ENCODE peak calls at places on chromosomes 13 and 19, in six cellular contexts. T is left ventricle myocardium inferior, Y is neuronal stem cell, K is heart right ventricle, M is ovary, B is IMR-90. F is an unnamed sample.

GRCh38 chr19:39843919-39844793 is 2.0 kb downstream of the FBL start:
- DNase-seq in B (peak; percentile 58), T (no peak), K (no peak), Y (no peak), M (no peak), F (no peak)

GRCh38 chr19:1112254-1113208 is 8.7 kb downstream of the GPX4 start:
- DNase-seq in B (no peak), T (no peak), Y (no peak), M (peak; percentile 89), K (no peak), F (no peak)

GRCh38 chr13:70353096-70353495 is 244.8 kb upstream of the KLHL1 start:
- DNase-seq in M (no peak), T (no peak), Y (no peak), K (no peak), B (no peak), F (no peak)

GRCh38 chr13:44347905-44348304 is 25.7 kb upstream of the SERP2 start:
- DNase-seq in Y (no peak), M (no peak), K (no peak), B (peak; percentile 33), T (no peak), F (no peak)

GRCh38 chr13:33355470-33355869 is 69.9 kb upstream of the STARD13 start:
- DNase-seq in Y (no peak), M (no peak), B (peak; percentile 55), T (no peak), K (no peak), F (no peak)

GRCh38 chr13:102970542-102970941 is 95.7 kb downstream of the SLC10A2 start:
- DNase-seq in Y (no peak), M (no peak), K (no peak), T (no peak), B (no peak), F (no peak)

GRCh38 chr13:99417151-99417820 is 84.0 kb upstream of the TM9SF2 start:
- DNase-seq in B (no peak), T (no peak), Y (no peak), M (no peak), K (no peak), F (no peak)

GRCh38 chr19:2061936-2062729 is 11.1 kb upstream of the MKNK2 start:
- DNase-seq in M (peak; percentile 50), T (no peak), K (no peak), Y (no peak), B (no peak), F (no peak)

GRCh38 chr13:42574011-42574410 is at the start of gene TNFSF11:
- DNase-seq in B (no peak), M (no peak), K (no peak), Y (no peak), T (no peak), F (no peak)

GRCh38 chr19:49506575-49507105 is 5.8 kb upstream of the FCGRT start:
- DNase-seq in Y (peak; percentile 66), K (no peak), M (no peak), B (no peak), T (peak; percentile 43), F (peak; percentile 89)

GRCh38 chr19:49340069-49340864 is 5.1 kb downstream of the CD37 start:
- DNase-seq in B (no peak), M (peak; percentile 80), T (peak; percentile 72), K (peak; percentile 82), Y (no peak), F (no peak)

GRCh38 chr13:75061909-75062308 is 420.1 kb downstream of the TBC1D4 start:
- DNase-seq in T (no peak), M (no peak), Y (no peak), K (no peak), B (peak; percentile 20), F (no peak)

GRCh38 chr19:29873024-29873800 is 61.4 kb downstream of the CCNE1 start:
- DNase-seq in K (peak; percentile 32), M (peak; percentile 64), T (peak; percentile 47), B (no peak), Y (peak; percentile 66), F (peak; percentile 61)

GRCh38 chr13:114109646-114110045 is 22.8 kb downstream of the RASA3 start:
- DNase-seq in M (peak; percentile 25), K (no peak), Y (no peak), T (no peak), B (no peak), F (no peak)

GRCh38 chr13:101654916-101655315 is 202.4 kb downstream of the ITGBL1 start:
- DNase-seq in B (peak; percentile 12), M (no peak), K (no peak), T (no peak), Y (no peak), F (no peak)

GRCh38 chr13:102726430-102726829 is 31.6 kb upstream of the METTL21C start:
- DNase-seq in Y (no peak), T (no peak), M (no peak), K (no peak), B (no peak), F (no peak)

GRCh38 chr19:7509625-7510024 is 6.3 kb upstream of the ZNF358 start:
- DNase-seq in T (no peak), K (no peak), M (no peak), Y (no peak), B (no peak), F (no peak)

GRCh38 chr19:18157465-18158063 is 4.6 kb downstream of the PIK3R2 start:
- DNase-seq in K (no peak), T (no peak), M (peak; percentile 55), B (no peak), Y (no peak), F (no peak)

GRCh38 chr13:64938660-64939059 is 2291.5 kb downstream of the PCDH9 start:
- DNase-seq in T (no peak), Y (no peak), M (no peak), K (no peak), B (no peak), F (no peak)

GRCh38 chr19:35846038-35846668 is 6.2 kb downstream of the NPHS1 start:
- DNase-seq in M (no peak), Y (no peak), T (no peak), K (no peak), B (no peak), F (no peak)

GRCh38 chr13:97030705-97031452 is 36.6 kb upstream of the OXGR1 start:
- DNase-seq in T (no peak), M (no peak), K (no peak), Y (peak; percentile 8), B (peak; percentile 61), F (no peak)

GRCh38 chr13:21673592-21674270 is 2.9 kb downstream of the FGF9 start:
- DNase-seq in K (no peak), T (peak; percentile 46), Y (peak; percentile 72), B (peak; percentile 36), M (peak; percentile 34), F (peak; percentile 37)

GRCh38 chr13:99575376-99575775 is 74.1 kb downstream of the TM9SF2 start:
- DNase-seq in Y (no peak), B (no peak), T (no peak), K (no peak), M (no peak), F (no peak)

GRCh38 chr19:58203814-58204475 is 21.1 kb downstream of the ZNF274 start:
- DNase-seq in T (no peak), K (no peak), B (no peak), M (no peak), Y (no peak), F (no peak)

GRCh38 chr13:21518617-21519144 is 59.6 kb upstream of the ZDHHC20 start:
- DNase-seq in T (no peak), K (no peak), Y (no peak), M (no peak), B (no peak), F (no peak)

GRCh38 chr13:74036373-74036772 is 97.8 kb downstream of the KLF12 start:
- DNase-seq in M (no peak), B (no peak), T (no peak), K (no peak), Y (no peak), F (no peak)

GRCh38 chr19:42362891-42363440 is 27.1 kb downstream of the CNFN start:
- DNase-seq in B (no peak), K (no peak), M (no peak), Y (no peak), T (no peak), F (no peak)

GRCh38 chr19:15251749-15252397 is 19.6 kb upstream of the EPHX3 start:
- DNase-seq in M (peak; percentile 89), K (peak; percentile 86), Y (peak; percentile 54), B (peak; percentile 96), T (peak; percentile 86), F (no peak)

GRCh38 chr19:15254547-15254946 is 22.3 kb upstream of the EPHX3 start:
- DNase-seq in Y (no peak), B (no peak), T (no peak), K (no peak), M (no peak), F (no peak)

GRCh38 chr19:15253513-15253912 is 21.3 kb upstream of the EPHX3 start:
- DNase-seq in T (no peak), B (no peak), M (no peak), Y (no peak), K (no peak), F (no peak)

GRCh38 chr19:15252398-15253018 is 20.3 kb upstream of the EPHX3 start:
- DNase-seq in Y (no peak), B (peak; percentile 45), M (no peak), T (no peak), K (no peak), F (no peak)

GRCh38 chr19:15253076-15253475 is 20.8 kb upstream of the EPHX3 start:
- DNase-seq in T (no peak), B (no peak), Y (no peak), M (no peak), K (no peak), F (no peak)
- H3K4me1 ChIP-seq in T (peaks cover 68% of the 10 kb centered on the region), B (peaks cover 40% of the 10 kb centered on the region), Y (peaks cover 26% of the 10 kb centered on the region), M (peaks cover 37% of the 10 kb centered on the region), K (peaks cover 61% of the 10 kb centered on the region), F (no peaks in the 10 kb centered on the region)

DNA sequence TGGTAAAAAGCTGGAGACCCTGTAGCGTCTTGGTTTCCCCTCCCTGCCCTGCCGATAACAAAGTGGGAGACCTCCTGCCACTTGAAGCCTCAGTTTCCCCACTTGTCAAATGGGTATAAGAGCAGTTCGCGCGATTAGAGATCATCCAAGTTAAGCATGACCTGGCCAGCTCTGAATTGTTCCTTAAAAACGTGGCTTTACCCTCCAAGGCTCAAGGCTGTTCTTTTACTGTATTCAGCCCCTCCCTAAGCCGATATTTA is 419 bp downstream of the TNPO2 start:
- DNase-seq in T (no peak), M (no peak), B (peak; percentile 12), Y (no peak), K (no peak), F (no peak)
- H3K9me3 ChIP-seq in T (no peaks in the 10 kb centered on the region), M (no peaks in the 10 kb centered on the region), B (no peaks in the 10 kb centered on the region), Y (no peaks in the 10 kb centered on the region), K (no peaks in the 10 kb centered on the region), F (no peaks in the 10 kb centered on the region)

GRCh38 chr19:3187662-3188511 is 2.2 kb downstream of the NCLN start:
- DNase-seq in M (peak; percentile 36), B (no peak), T (no peak), Y (no peak), K (no peak), F (no peak)
- H3K4me1 ChIP-seq in M (peaks cover 11% of the 10 kb centered on the region), B (peaks cover 9% of the 10 kb centered on the region), T (peaks cover 44% of the 10 kb centered on the region), Y (peaks cover 12% of the 10 kb centered on the region), K (peaks cover 22% of the 10 kb centered on the region), F (peaks cover 59% of the 10 kb centered on the region)

DNA sequence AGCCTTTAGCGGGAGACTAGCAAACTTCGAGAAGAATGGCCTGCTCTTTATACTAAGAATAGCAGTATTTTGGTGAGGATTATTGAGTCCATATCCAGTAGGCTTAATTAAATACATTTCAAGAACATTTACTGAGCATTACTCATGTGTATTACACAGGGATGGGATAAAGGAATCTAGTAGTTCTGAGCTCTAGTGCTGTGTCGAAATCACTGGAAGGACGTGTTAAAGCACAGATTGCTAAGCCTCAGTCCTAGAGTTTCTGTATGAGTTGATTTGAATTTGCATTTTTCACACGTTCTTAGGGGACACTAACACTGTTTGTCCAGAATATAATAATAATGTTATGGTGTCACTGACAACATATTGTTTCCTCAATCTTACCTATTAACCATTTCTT is 9.0 kb downstream of the ZNF302 start:
- DNase-seq in Y (no peak), T (no peak), M (no peak), B (no peak), K (no peak), F (no peak)
- H3K9me3 ChIP-seq in Y (peaks cover 9% of the 10 kb centered on the region), T (peaks cover 64% of the 10 kb centered on the region), M (peaks cover 19% of the 10 kb centered on the region), B (peaks cover 18% of the 10 kb centered on the region), K (peaks cover 72% of the 10 kb centered on the region), F (peaks cover 48% of the 10 kb centered on the region)